ENCODE peak calls at places on chromosomes 6 and 20, in nine cellular contexts. D is CD8-positive, alpha-beta T cell; U is ELR; F is stimulated activated naive CD8-positive, alpha-beta T cell treated with anti-CD3 and anti-CD28 coated beads, Interleukin-15, Interleukin-2, amounts not matched to agents 100 U/mL and 50 U/mL, for 24 hours; A is psoas muscle; B is HS-5; W is kidney tubule cell; P is NCI-H460; Y is H9. R is an unnamed sample.

GRCh38 chr6:85751374-85752055 is 108.8 kb upstream of the SYNCRIP start:
- DNase-seq in A (no peak), B (no peak), D (no peak), F (no peak), U (no peak), W (no peak), P (no peak), Y (no peak), R (no peak)

GRCh38 chr6:36029464-36029863 is 1.9 kb downstream of the MAPK14 start:
- DNase-seq in Y (no peak), B (peak), D (no peak), P (no peak), A (no peak), U (peak), W (peak), F (no peak), R (no peak)

GRCh38 chr6:107179004-107179403 is 63.7 kb upstream of the BEND3 start:
- DNase-seq in W (no peak), D (no peak), U (peak), Y (no peak), B (no peak), P (no peak), F (peak), A (no peak), R (no peak)

GRCh38 chr6:101832371-101832770 is 438.9 kb downstream of the GRIK2 start:
- DNase-seq in P (no peak), W (no peak), U (no peak), A (no peak), F (no peak), B (no peak), Y (no peak), D (no peak), R (no peak)

GRCh38 chr6:146503096-146503495 is 40.5 kb upstream of the RAB32 start:
- DNase-seq in P (no peak), D (no peak), B (no peak), Y (no peak), A (no peak), F (no peak), W (no peak), U (no peak), R (no peak)

GRCh38 chr6:68709091-68709490 is 74.0 kb downstream of the ADGRB3 start:
- DNase-seq in F (no peak), A (no peak), P (no peak), Y (no peak), D (no peak), W (no peak), U (no peak), B (no peak), R (no peak)

GRCh38 chr6:40520683-40521082 is 66.5 kb downstream of the LRFN2 start:
- DNase-seq in A (no peak), W (no peak), U (no peak), B (no peak), P (no peak), D (no peak), F (no peak), Y (no peak), R (no peak)

GRCh38 chr6:91298543-91299145 is 711.8 kb upstream of the MAP3K7 start:
- DNase-seq in B (no peak), U (no peak), P (no peak), D (no peak), Y (no peak), A (no peak), F (no peak), W (no peak), R (no peak)

GRCh38 chr6:45433533-45434400 is 56.0 kb upstream of the SUPT3H start:
- DNase-seq in F (no peak), W (no peak), P (no peak), D (no peak), B (no peak), Y (no peak), A (no peak), U (no peak), R (no peak)

GRCh38 chr20:61576372-61576771 is 324.3 kb downstream of the CDH4 start:
- DNase-seq in B (no peak), W (no peak), A (no peak), U (no peak), F (no peak), D (no peak), Y (no peak), P (no peak), R (no peak)

GRCh38 chr20:46666306-46666705 is 15.0 kb upstream of the SLC13A3 start:
- DNase-seq in F (no peak), Y (no peak), U (no peak), A (no peak), D (no peak), W (no peak), B (no peak), P (no peak), R (no peak)

GRCh38 chr6:73798592-73798991 is 102.6 kb downstream of the CD109 start:
- DNase-seq in W (peak), P (peak), B (peak), F (peak), U (peak), Y (peak), A (peak), D (no peak), R (no peak)

GRCh38 chr6:37324131-37325033 is 29.4 kb upstream of the RNF8 start:
- DNase-seq in B (peak), D (no peak), Y (no peak), W (peak), U (peak), A (no peak), P (no peak), F (peak), R (no peak)

GRCh38 chr6:32947552-32948465 is 5.1 kb downstream of the HLA-DMA start:
- DNase-seq in F (peak), P (peak), A (no peak), Y (peak), U (peak), B (no peak), W (peak), D (no peak), R (peak)

GRCh38 chr20:34570859-34571306 is 12.4 kb downstream of the MAP1LC3A start:
- DNase-seq in D (no peak), B (no peak), U (peak), W (peak), A (no peak), F (no peak), P (no peak), Y (no peak), R (no peak)

GRCh38 chr20:51004305-51004727 is 18.6 kb downstream of the KCNG1 start:
- DNase-seq in B (no peak), U (no peak), Y (no peak), D (no peak), A (no peak), P (no peak), F (no peak), W (no peak), R (peak)

GRCh38 chr20:32029561-32029960 is 19.3 kb downstream of the CCM2L start:
- DNase-seq in W (no peak), Y (no peak), U (no peak), A (no peak), P (no peak), F (no peak), B (no peak), D (no peak), R (peak)

GRCh38 chr6:52063584-52064400 is 23.6 kb downstream of the PKHD1 start:
- DNase-seq in B (peak), U (peak), W (peak), F (peak), P (no peak), D (peak), A (no peak), Y (peak), R (peak)

GRCh38 chr6:82957171-82957894 is 108.3 kb downstream of the UBE3D start:
- DNase-seq in D (no peak), U (peak), P (no peak), A (no peak), Y (no peak), B (no peak), W (peak), F (no peak), R (no peak)

GRCh38 chr6:137894779-137895385 is 27.8 kb downstream of the TNFAIP3 start:
- DNase-seq in U (peak), B (no peak), W (peak), P (no peak), A (no peak), F (no peak), D (no peak), Y (no peak), R (no peak)

GRCh38 chr6:12033770-12034169 is 21.7 kb downstream of the HIVEP1 start:
- DNase-seq in F (no peak), A (no peak), D (no peak), P (no peak), Y (no peak), W (peak), U (no peak), B (no peak), R (no peak)

GRCh38 chr6:34671801-34672656 is 24.5 kb downstream of the ILRUN start:
- DNase-seq in D (peak), U (peak), B (no peak), P (no peak), A (no peak), Y (no peak), W (no peak), F (peak), R (peak)

GRCh38 chr6:89986650-89987074 is 92.4 kb downstream of the GJA10 start:
- DNase-seq in F (no peak), B (peak), W (peak), P (no peak), U (peak), D (no peak), A (no peak), Y (no peak), R (no peak)

GRCh38 chr6:90605749-90606344 is 19.0 kb upstream of the MAP3K7 start:
- DNase-seq in Y (no peak), F (no peak), W (no peak), A (no peak), B (no peak), P (no peak), U (no peak), D (no peak), R (no peak)

GRCh38 chr6:31898200-31899011 is 908 bp upstream of the EHMT2 start:
- DNase-seq in W (peak), D (no peak), P (no peak), B (peak), Y (peak), F (peak), U (peak), A (no peak), R (no peak)

GRCh38 chr20:48102821-48103635 is 317.7 kb upstream of the SULF2 start:
- DNase-seq in P (no peak), B (no peak), U (no peak), Y (no peak), F (no peak), A (no peak), D (no peak), W (no peak), R (no peak)

GRCh38 chr20:35385733-35386132 is 26.0 kb downstream of the UQCC1 start:
- DNase-seq in A (no peak), W (no peak), F (no peak), P (no peak), U (peak), B (no peak), D (no peak), Y (no peak), R (no peak)

GRCh38 chr6:170132011-170132521 is 158.8 kb downstream of the DLL1 start:
- DNase-seq in A (no peak), F (no peak), W (no peak), B (no peak), P (no peak), D (no peak), Y (no peak), U (no peak), R (peak)